ENCODE peak calls at places on chromosomes 3 and 15, in seven cellular contexts. One of them, this sample, is unnamed.

GRCh38 chr3:168431436-168431835 is 335.7 kb upstream of the GOLIM4 start:
- DNase-seq in neural crest cell: no peak
- DNase-seq in activated T-helper 9 cell treated with anti-CD3 and anti-CD28 coated beads, Interleukin-2, amount 50 U/mL, for 16 hours: no peak
- DNase-seq in cerebellar nuclear complex: no peak
- DNase-seq in activated naive CD4-positive, alpha-beta T cell treated with anti-CD3 and anti-CD28 coated beads for 36 hours: no peak
- DNase-seq in stimulated activated CD4-positive, alpha-beta T cell treated with anti-CD3 and anti-CD28 coated beads, Interleukin-12 subunit alpha, Interleukin-12 subunit beta, amount 100 ng/mL, for 24 hours: no peak
- DNase-seq in GM04504: no peak
- DNase-seq in this sample: no peak

GRCh38 chr3:13194285-13195209 is 121.3 kb upstream of the IQSEC1 start:
- DNase-seq in neural crest cell: no peak
- DNase-seq in activated T-helper 9 cell treated with anti-CD3 and anti-CD28 coated beads, Interleukin-2, amount 50 U/mL, for 16 hours: no peak
- DNase-seq in cerebellar nuclear complex: no peak
- DNase-seq in activated naive CD4-positive, alpha-beta T cell treated with anti-CD3 and anti-CD28 coated beads for 36 hours: no peak
- DNase-seq in stimulated activated CD4-positive, alpha-beta T cell treated with anti-CD3 and anti-CD28 coated beads, Interleukin-12 subunit alpha, Interleukin-12 subunit beta, amount 100 ng/mL, for 24 hours: no peak
- DNase-seq in GM04504: no peak
- DNase-seq in this sample: peak

GRCh38 chr3:196528639-196529233 is 13.6 kb upstream of the SMCO1 start:
- DNase-seq in neural crest cell: peak
- DNase-seq in activated T-helper 9 cell treated with anti-CD3 and anti-CD28 coated beads, Interleukin-2, amount 50 U/mL, for 16 hours: peak
- DNase-seq in cerebellar nuclear complex: no peak
- DNase-seq in activated naive CD4-positive, alpha-beta T cell treated with anti-CD3 and anti-CD28 coated beads for 36 hours: peak
- DNase-seq in stimulated activated CD4-positive, alpha-beta T cell treated with anti-CD3 and anti-CD28 coated beads, Interleukin-12 subunit alpha, Interleukin-12 subunit beta, amount 100 ng/mL, for 24 hours: peak
- DNase-seq in GM04504: peak
- DNase-seq in this sample: peak

GRCh38 chr15:66154581-66154980 is 99.0 kb downstream of the MEGF11 start:
- DNase-seq in neural crest cell: no peak
- DNase-seq in activated T-helper 9 cell treated with anti-CD3 and anti-CD28 coated beads, Interleukin-2, amount 50 U/mL, for 16 hours: no peak
- DNase-seq in cerebellar nuclear complex: no peak
- DNase-seq in activated naive CD4-positive, alpha-beta T cell treated with anti-CD3 and anti-CD28 coated beads for 36 hours: no peak
- DNase-seq in stimulated activated CD4-positive, alpha-beta T cell treated with anti-CD3 and anti-CD28 coated beads, Interleukin-12 subunit alpha, Interleukin-12 subunit beta, amount 100 ng/mL, for 24 hours: no peak
- DNase-seq in GM04504: no peak
- DNase-seq in this sample: no peak

GRCh38 chr3:79497447-79498111 is 270.2 kb downstream of the ROBO1 start:
- DNase-seq in neural crest cell: no peak
- DNase-seq in activated T-helper 9 cell treated with anti-CD3 and anti-CD28 coated beads, Interleukin-2, amount 50 U/mL, for 16 hours: no peak
- DNase-seq in cerebellar nuclear complex: no peak
- DNase-seq in activated naive CD4-positive, alpha-beta T cell treated with anti-CD3 and anti-CD28 coated beads for 36 hours: no peak
- DNase-seq in stimulated activated CD4-positive, alpha-beta T cell treated with anti-CD3 and anti-CD28 coated beads, Interleukin-12 subunit alpha, Interleukin-12 subunit beta, amount 100 ng/mL, for 24 hours: no peak
- DNase-seq in GM04504: no peak
- DNase-seq in this sample: peak

GRCh38 chr15:90479656-90480055 is 50.1 kb upstream of the CRTC3 start:
- DNase-seq in neural crest cell: no peak
- DNase-seq in activated T-helper 9 cell treated with anti-CD3 and anti-CD28 coated beads, Interleukin-2, amount 50 U/mL, for 16 hours: no peak
- DNase-seq in cerebellar nuclear complex: no peak
- DNase-seq in activated naive CD4-positive, alpha-beta T cell treated with anti-CD3 and anti-CD28 coated beads for 36 hours: no peak
- DNase-seq in stimulated activated CD4-positive, alpha-beta T cell treated with anti-CD3 and anti-CD28 coated beads, Interleukin-12 subunit alpha, Interleukin-12 subunit beta, amount 100 ng/mL, for 24 hours: no peak
- DNase-seq in GM04504: no peak
- DNase-seq in this sample: peak

GRCh38 chr3:122993573-122993972 is 34.0 kb downstream of the SEMA5B start:
- DNase-seq in neural crest cell: no peak
- DNase-seq in activated T-helper 9 cell treated with anti-CD3 and anti-CD28 coated beads, Interleukin-2, amount 50 U/mL, for 16 hours: no peak
- DNase-seq in cerebellar nuclear complex: no peak
- DNase-seq in activated naive CD4-positive, alpha-beta T cell treated with anti-CD3 and anti-CD28 coated beads for 36 hours: no peak
- DNase-seq in stimulated activated CD4-positive, alpha-beta T cell treated with anti-CD3 and anti-CD28 coated beads, Interleukin-12 subunit alpha, Interleukin-12 subunit beta, amount 100 ng/mL, for 24 hours: no peak
- DNase-seq in GM04504: no peak
- DNase-seq in this sample: no peak

GRCh38 chr3:178083906-178084823 is 452.1 kb upstream of the KCNMB2 start:
- DNase-seq in neural crest cell: no peak
- DNase-seq in activated T-helper 9 cell treated with anti-CD3 and anti-CD28 coated beads, Interleukin-2, amount 50 U/mL, for 16 hours: no peak
- DNase-seq in cerebellar nuclear complex: no peak
- DNase-seq in activated naive CD4-positive, alpha-beta T cell treated with anti-CD3 and anti-CD28 coated beads for 36 hours: peak
- DNase-seq in stimulated activated CD4-positive, alpha-beta T cell treated with anti-CD3 and anti-CD28 coated beads, Interleukin-12 subunit alpha, Interleukin-12 subunit beta, amount 100 ng/mL, for 24 hours: no peak
- DNase-seq in GM04504: no peak
- DNase-seq in this sample: no peak

GRCh38 chr15:80594091-80594889 is 100.8 kb upstream of the ABHD17C start:
- DNase-seq in neural crest cell: no peak
- DNase-seq in activated T-helper 9 cell treated with anti-CD3 and anti-CD28 coated beads, Interleukin-2, amount 50 U/mL, for 16 hours: no peak
- DNase-seq in cerebellar nuclear complex: no peak
- DNase-seq in activated naive CD4-positive, alpha-beta T cell treated with anti-CD3 and anti-CD28 coated beads for 36 hours: no peak
- DNase-seq in stimulated activated CD4-positive, alpha-beta T cell treated with anti-CD3 and anti-CD28 coated beads, Interleukin-12 subunit alpha, Interleukin-12 subunit beta, amount 100 ng/mL, for 24 hours: no peak
- DNase-seq in GM04504: no peak
- DNase-seq in this sample: no peak

GRCh38 chr15:67833504-67834248 is 6.2 kb downstream of the RNU6-1 start:
- DNase-seq in neural crest cell: peak
- DNase-seq in activated T-helper 9 cell treated with anti-CD3 and anti-CD28 coated beads, Interleukin-2, amount 50 U/mL, for 16 hours: no peak
- DNase-seq in cerebellar nuclear complex: no peak
- DNase-seq in activated naive CD4-positive, alpha-beta T cell treated with anti-CD3 and anti-CD28 coated beads for 36 hours: peak
- DNase-seq in stimulated activated CD4-positive, alpha-beta T cell treated with anti-CD3 and anti-CD28 coated beads, Interleukin-12 subunit alpha, Interleukin-12 subunit beta, amount 100 ng/mL, for 24 hours: no peak
- DNase-seq in GM04504: no peak
- DNase-seq in this sample: peak

GRCh38 chr3:165491487-165491886 is 295.3 kb upstream of the SLITRK3 start:
- DNase-seq in neural crest cell: no peak
- DNase-seq in activated T-helper 9 cell treated with anti-CD3 and anti-CD28 coated beads, Interleukin-2, amount 50 U/mL, for 16 hours: no peak
- DNase-seq in cerebellar nuclear complex: no peak
- DNase-seq in activated naive CD4-positive, alpha-beta T cell treated with anti-CD3 and anti-CD28 coated beads for 36 hours: no peak
- DNase-seq in stimulated activated CD4-positive, alpha-beta T cell treated with anti-CD3 and anti-CD28 coated beads, Interleukin-12 subunit alpha, Interleukin-12 subunit beta, amount 100 ng/mL, for 24 hours: no peak
- DNase-seq in GM04504: no peak
- DNase-seq in this sample: peak

GRCh38 chr3:197501879-197502620 is 53.7 kb downstream of the BDH1 start:
- DNase-seq in neural crest cell: no peak
- DNase-seq in activated T-helper 9 cell treated with anti-CD3 and anti-CD28 coated beads, Interleukin-2, amount 50 U/mL, for 16 hours: no peak
- DNase-seq in cerebellar nuclear complex: peak
- DNase-seq in activated naive CD4-positive, alpha-beta T cell treated with anti-CD3 and anti-CD28 coated beads for 36 hours: peak
- DNase-seq in stimulated activated CD4-positive, alpha-beta T cell treated with anti-CD3 and anti-CD28 coated beads, Interleukin-12 subunit alpha, Interleukin-12 subunit beta, amount 100 ng/mL, for 24 hours: peak
- DNase-seq in GM04504: no peak
- DNase-seq in this sample: peak

GRCh38 chr15:81006124-81006523 is 5.4 kb downstream of the TLNRD1 start:
- DNase-seq in neural crest cell: no peak
- DNase-seq in activated T-helper 9 cell treated with anti-CD3 and anti-CD28 coated beads, Interleukin-2, amount 50 U/mL, for 16 hours: no peak
- DNase-seq in cerebellar nuclear complex: no peak
- DNase-seq in activated naive CD4-positive, alpha-beta T cell treated with anti-CD3 and anti-CD28 coated beads for 36 hours: no peak
- DNase-seq in stimulated activated CD4-positive, alpha-beta T cell treated with anti-CD3 and anti-CD28 coated beads, Interleukin-12 subunit alpha, Interleukin-12 subunit beta, amount 100 ng/mL, for 24 hours: no peak
- DNase-seq in GM04504: no peak
- DNase-seq in this sample: no peak

GRCh38 chr3:159126261-159127020 is 324.6 kb downstream of the MFSD1 start:
- DNase-seq in neural crest cell: no peak
- DNase-seq in activated T-helper 9 cell treated with anti-CD3 and anti-CD28 coated beads, Interleukin-2, amount 50 U/mL, for 16 hours: no peak
- DNase-seq in cerebellar nuclear complex: no peak
- DNase-seq in activated naive CD4-positive, alpha-beta T cell treated with anti-CD3 and anti-CD28 coated beads for 36 hours: no peak
- DNase-seq in stimulated activated CD4-positive, alpha-beta T cell treated with anti-CD3 and anti-CD28 coated beads, Interleukin-12 subunit alpha, Interleukin-12 subunit beta, amount 100 ng/mL, for 24 hours: no peak
- DNase-seq in GM04504: peak
- DNase-seq in this sample: peak

GRCh38 chr3:72814308-72814707 is 33.9 kb downstream of the SHQ1 start:
- DNase-seq in neural crest cell: no peak
- DNase-seq in activated T-helper 9 cell treated with anti-CD3 and anti-CD28 coated beads, Interleukin-2, amount 50 U/mL, for 16 hours: no peak
- DNase-seq in cerebellar nuclear complex: no peak
- DNase-seq in activated naive CD4-positive, alpha-beta T cell treated with anti-CD3 and anti-CD28 coated beads for 36 hours: no peak
- DNase-seq in stimulated activated CD4-positive, alpha-beta T cell treated with anti-CD3 and anti-CD28 coated beads, Interleukin-12 subunit alpha, Interleukin-12 subunit beta, amount 100 ng/mL, for 24 hours: no peak
- DNase-seq in GM04504: no peak
- DNase-seq in this sample: no peak

GRCh38 chr15:40217166-40217785 is 21.6 kb upstream of the PAK6 start:
- DNase-seq in neural crest cell: peak
- DNase-seq in activated T-helper 9 cell treated with anti-CD3 and anti-CD28 coated beads, Interleukin-2, amount 50 U/mL, for 16 hours: no peak
- DNase-seq in cerebellar nuclear complex: no peak
- DNase-seq in activated naive CD4-positive, alpha-beta T cell treated with anti-CD3 and anti-CD28 coated beads for 36 hours: peak
- DNase-seq in stimulated activated CD4-positive, alpha-beta T cell treated with anti-CD3 and anti-CD28 coated beads, Interleukin-12 subunit alpha, Interleukin-12 subunit beta, amount 100 ng/mL, for 24 hours: no peak
- DNase-seq in GM04504: peak
- DNase-seq in this sample: peak

GRCh38 chr15:85411992-85412538 is 31.7 kb downstream of the AKAP13 start:
- DNase-seq in neural crest cell: no peak
- DNase-seq in activated T-helper 9 cell treated with anti-CD3 and anti-CD28 coated beads, Interleukin-2, amount 50 U/mL, for 16 hours: no peak
- DNase-seq in cerebellar nuclear complex: no peak
- DNase-seq in activated naive CD4-positive, alpha-beta T cell treated with anti-CD3 and anti-CD28 coated beads for 36 hours: no peak
- DNase-seq in stimulated activated CD4-positive, alpha-beta T cell treated with anti-CD3 and anti-CD28 coated beads, Interleukin-12 subunit alpha, Interleukin-12 subunit beta, amount 100 ng/mL, for 24 hours: no peak
- DNase-seq in GM04504: no peak
- DNase-seq in this sample: peak